ENCODE peak calls at places on chromosomes 1 and 21, in five cellular contexts. One of them, this sample, is unnamed.

GRCh38 chr21:25912402-25912746 is 177.6 kb downstream of the GABPA start:
- DNase-seq in A549: no peak
- DNase-seq in K562: no peak
- DNase-seq in IMR-90: no peak
- DNase-seq in SK-N-SH: no peak
- DNase-seq in this sample: no peak

GRCh38 chr1:17874665-17875064 is 119.5 kb downstream of the ACTL8 start:
- DNase-seq in A549: no peak
- DNase-seq in K562: no peak
- DNase-seq in IMR-90: peak
- DNase-seq in SK-N-SH: no peak
- DNase-seq in this sample: no peak

GRCh38 chr1:32014199-32014936 is 700 bp downstream of the KHDRBS1 start:
- DNase-seq in A549: peak
- DNase-seq in K562: peak
- DNase-seq in IMR-90: peak
- DNase-seq in SK-N-SH: peak
- DNase-seq in this sample: no peak

GRCh38 chr1:64955093-64956066 is 11.0 kb downstream of the JAK1 start:
- DNase-seq in A549: no peak
- DNase-seq in K562: no peak
- DNase-seq in IMR-90: no peak
- DNase-seq in SK-N-SH: no peak
- DNase-seq in this sample: no peak

GRCh38 chr1:85579619-85580018 is 942 bp upstream of the CCN1 start:
- DNase-seq in A549: peak
- DNase-seq in K562: no peak
- DNase-seq in IMR-90: peak
- DNase-seq in SK-N-SH: no peak
- DNase-seq in this sample: no peak

GRCh38 chr1:54069792-54070548 is 16.6 kb downstream of the TCEANC2 start:
- DNase-seq in A549: peak
- DNase-seq in K562: peak
- DNase-seq in IMR-90: peak
- DNase-seq in SK-N-SH: peak
- DNase-seq in this sample: no peak

GRCh38 chr1:76268341-76268740 is 193.8 kb downstream of the ST6GALNAC3 start:
- DNase-seq in A549: no peak
- DNase-seq in K562: no peak
- DNase-seq in IMR-90: no peak
- DNase-seq in SK-N-SH: no peak
- DNase-seq in this sample: no peak

GRCh38 chr1:77945345-77945744 is 33.5 kb downstream of the FUBP1 start:
- DNase-seq in A549: no peak
- DNase-seq in K562: no peak
- DNase-seq in IMR-90: no peak
- DNase-seq in SK-N-SH: no peak
- DNase-seq in this sample: no peak

GRCh38 chr1:145977486-145978476 is 13.3 kb downstream of the POLR3GL start:
- DNase-seq in A549: peak
- DNase-seq in K562: peak
- DNase-seq in IMR-90: peak
- DNase-seq in SK-N-SH: peak
- DNase-seq in this sample: no peak

GRCh38 chr1:247456914-247457638 is 828 bp downstream of the OR2B11 start:
- DNase-seq in A549: no peak
- DNase-seq in K562: no peak
- DNase-seq in IMR-90: no peak
- DNase-seq in SK-N-SH: no peak
- DNase-seq in this sample: no peak

GRCh38 chr1:226482196-226482595 is 66.4 kb upstream of the STUM start:
- DNase-seq in A549: no peak
- DNase-seq in K562: no peak
- DNase-seq in IMR-90: no peak
- DNase-seq in SK-N-SH: no peak
- DNase-seq in this sample: no peak

GRCh38 chr21:23475518-23476189 is 2131.6 kb downstream of the MRPL39 start:
- DNase-seq in A549: no peak
- DNase-seq in K562: no peak
- DNase-seq in IMR-90: no peak
- DNase-seq in SK-N-SH: peak
- DNase-seq in this sample: no peak

GRCh38 chr1:40240390-40240789 is 7.3 kb upstream of the TMCO2 start:
- DNase-seq in A549: no peak
- DNase-seq in K562: no peak
- DNase-seq in IMR-90: no peak
- DNase-seq in SK-N-SH: no peak
- DNase-seq in this sample: no peak

DNA sequence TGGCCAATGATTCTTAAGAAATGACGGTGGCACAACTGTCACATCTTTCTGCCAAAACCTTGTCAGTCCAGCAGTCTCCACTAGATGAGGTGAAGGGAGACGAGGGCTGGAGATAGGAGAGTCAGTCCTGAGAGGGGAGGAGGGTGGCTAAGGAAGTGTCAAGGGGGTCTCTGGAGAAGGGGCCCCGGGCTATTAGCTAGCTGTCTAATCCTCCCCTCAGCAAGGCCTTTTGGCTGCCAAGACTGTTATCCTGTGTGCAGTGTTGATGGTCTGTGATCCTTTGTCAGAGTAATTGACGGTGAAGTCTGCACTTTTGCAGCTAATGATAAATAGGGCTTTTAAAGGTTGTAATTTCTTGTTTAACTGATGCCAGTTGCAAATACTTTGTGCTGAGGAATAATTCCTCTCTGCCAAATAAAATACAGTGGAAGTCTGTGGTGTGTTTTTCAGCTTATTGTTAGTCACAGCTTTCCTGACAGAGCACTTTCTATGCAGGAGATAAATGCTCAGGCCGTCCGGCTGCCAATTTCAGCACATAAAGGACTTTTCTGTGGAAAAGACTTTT is 34.9 kb downstream of the PRRX1 start:
- DNase-seq in A549: no peak
- DNase-seq in K562: no peak
- DNase-seq in IMR-90: peak
- DNase-seq in SK-N-SH: no peak
- DNase-seq in this sample: no peak
- H3K27ac ChIP-seq in A549: no peak
- H3K27ac ChIP-seq in K562: no peak
- H3K27ac ChIP-seq in IMR-90: peak
- H3K27ac ChIP-seq in SK-N-SH: peak
- H3K27ac ChIP-seq in this sample: no peak

DNA sequence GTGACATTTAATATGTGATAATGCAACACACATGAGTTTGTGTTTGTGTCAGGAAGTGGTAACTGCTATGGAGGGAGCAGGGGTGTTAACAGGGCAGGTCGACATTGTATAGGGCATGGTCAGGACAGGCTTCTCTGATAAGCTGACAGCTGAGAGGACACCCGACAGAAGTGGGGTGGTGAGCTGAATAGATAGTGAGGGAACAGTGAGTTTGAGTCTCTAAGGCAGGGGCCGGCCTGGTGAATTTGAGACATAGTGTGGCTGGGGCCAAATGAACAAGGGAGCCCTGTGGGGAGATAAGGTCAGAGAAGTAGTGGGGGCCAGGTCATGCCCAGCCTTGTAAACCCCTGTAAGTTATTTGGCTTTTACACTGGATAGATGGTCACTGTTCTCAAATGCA is 217.4 kb upstream of the KIAA0040 start:
- DNase-seq in A549: no peak
- DNase-seq in K562: peak
- DNase-seq in IMR-90: no peak
- DNase-seq in SK-N-SH: no peak
- DNase-seq in this sample: no peak
- TF ChIP-seq RCOR1 in A549: no peak
- TF ChIP-seq RCOR1 in K562: peak
- TF ChIP-seq RCOR1 in IMR-90: no peak
- TF ChIP-seq RCOR1 in SK-N-SH: no peak
- TF ChIP-seq RCOR1 in this sample: no peak

DNA sequence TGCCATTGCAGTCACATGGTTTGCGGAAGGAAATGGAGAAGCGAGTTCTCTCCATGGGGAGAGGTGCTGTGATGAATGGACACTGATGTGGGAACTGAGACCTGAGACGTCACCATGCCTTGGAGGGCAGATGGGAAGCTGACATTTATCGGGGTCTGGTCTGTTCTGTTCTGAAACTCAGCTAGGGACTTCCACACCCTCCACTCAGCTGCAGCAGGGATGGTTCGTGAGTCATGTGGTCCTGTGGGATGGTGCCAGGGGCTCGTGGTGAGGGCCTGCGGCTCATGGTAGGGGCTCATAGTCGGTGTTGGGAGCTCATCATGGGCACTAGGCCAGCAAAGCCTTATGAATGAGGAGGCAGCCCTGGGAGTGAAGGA is 6.1 kb downstream of the GPR137B start:
- DNase-seq in A549: no peak
- DNase-seq in K562: no peak
- DNase-seq in IMR-90: peak
- DNase-seq in SK-N-SH: no peak
- DNase-seq in this sample: no peak
- H3K27ac ChIP-seq in A549: no peak
- H3K27ac ChIP-seq in K562: no peak
- H3K27ac ChIP-seq in IMR-90: no peak
- H3K27ac ChIP-seq in SK-N-SH: no peak
- H3K27ac ChIP-seq in this sample: peak

GRCh38 chr1:211247921-211248320 is 11.2 kb upstream of the RCOR3 start:
- DNase-seq in A549: no peak
- DNase-seq in K562: peak
- DNase-seq in IMR-90: no peak
- DNase-seq in SK-N-SH: peak
- DNase-seq in this sample: no peak
- TF ChIP-seq RCOR1 in A549: no peak
- TF ChIP-seq RCOR1 in K562: no peak
- TF ChIP-seq RCOR1 in IMR-90: no peak
- TF ChIP-seq RCOR1 in SK-N-SH: no peak
- TF ChIP-seq RCOR1 in this sample: no peak

GRCh38 chr1:89005286-89006151 is 13.1 kb upstream of the KYAT3 start:
- DNase-seq in A549: no peak
- DNase-seq in K562: no peak
- DNase-seq in IMR-90: no peak
- DNase-seq in SK-N-SH: no peak
- DNase-seq in this sample: no peak
- H3K27ac ChIP-seq in A549: no peak
- H3K27ac ChIP-seq in K562: no peak
- H3K27ac ChIP-seq in IMR-90: no peak
- H3K27ac ChIP-seq in SK-N-SH: no peak
- H3K27ac ChIP-seq in this sample: no peak

GRCh38 chr1:225467193-225468020 is 39.6 kb upstream of the LBR start:
- DNase-seq in A549: no peak
- DNase-seq in K562: no peak
- DNase-seq in IMR-90: no peak
- DNase-seq in SK-N-SH: no peak
- DNase-seq in this sample: peak
- TF ChIP-seq RCOR1 in A549: no peak
- TF ChIP-seq RCOR1 in K562: no peak
- TF ChIP-seq RCOR1 in IMR-90: no peak
- TF ChIP-seq RCOR1 in SK-N-SH: no peak
- TF ChIP-seq RCOR1 in this sample: no peak

DNA sequence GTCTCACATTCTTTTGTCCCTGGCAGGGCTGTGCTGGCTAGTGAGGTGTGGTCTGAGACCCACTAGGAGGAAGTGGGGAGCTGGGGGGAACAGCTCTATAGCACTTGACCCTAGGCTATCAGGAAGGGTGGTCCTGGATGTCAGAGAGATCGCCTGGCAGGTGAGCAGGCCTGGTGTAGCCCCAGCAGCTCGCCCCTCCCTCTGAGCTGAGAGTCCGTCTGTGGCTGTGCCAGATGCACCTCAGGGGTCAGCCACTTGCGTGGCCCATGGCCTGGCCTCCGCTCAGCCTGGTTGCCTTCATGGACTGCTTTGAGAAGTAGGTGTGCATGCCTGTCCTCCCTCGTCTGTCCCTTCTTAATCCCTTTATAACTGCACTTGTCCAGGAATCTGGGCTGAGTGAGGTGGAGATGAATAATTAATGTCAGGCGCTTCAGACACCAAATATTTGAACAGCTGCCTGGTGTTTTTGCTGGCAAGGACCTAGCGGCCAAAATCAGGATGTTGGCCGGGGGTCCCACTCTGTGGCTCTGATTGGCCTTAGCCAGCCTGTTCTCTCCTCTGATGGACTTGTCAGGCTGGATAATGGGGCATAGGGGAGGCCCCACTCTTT is 30.5 kb downstream of the TMEM53 start:
- DNase-seq in A549: no peak
- DNase-seq in K562: no peak
- DNase-seq in IMR-90: no peak
- DNase-seq in SK-N-SH: no peak
- DNase-seq in this sample: no peak
- H3K27ac ChIP-seq in A549: no peak
- H3K27ac ChIP-seq in K562: no peak
- H3K27ac ChIP-seq in IMR-90: no peak
- H3K27ac ChIP-seq in SK-N-SH: no peak
- H3K27ac ChIP-seq in this sample: no peak

GRCh38 chr21:41817228-41817627 is 50.4 kb upstream of the RIPK4 start:
- DNase-seq in A549: peak
- DNase-seq in K562: peak
- DNase-seq in IMR-90: peak
- DNase-seq in SK-N-SH: peak
- DNase-seq in this sample: no peak
- TF ChIP-seq RCOR1 in A549: no peak
- TF ChIP-seq RCOR1 in K562: no peak
- TF ChIP-seq RCOR1 in IMR-90: no peak
- TF ChIP-seq RCOR1 in SK-N-SH: no peak
- TF ChIP-seq RCOR1 in this sample: no peak

This sample was measured in GM12878.